ENCODE peak calls at places on chromosomes 6 and 20, in eight cellular contexts. One of them, this sample, is unnamed.

GRCh38 chr6:112198582-112198981 is 55.8 kb downstream of the LAMA4 start:
- DNase-seq in GM20000: no peak
- DNase-seq in Caki2: no peak
- DNase-seq in tibial artery: no peak
- DNase-seq in stimulated activated CD4-positive, alpha-beta T cell treated with anti-CD3 and anti-CD28 coated beads, Interleukin-1b, Interleukin-23, amount 100 ng/mL, for 4 hours: no peak
- DNase-seq in GM10248: no peak
- DNase-seq in WTC11: no peak
- DNase-seq in GDM1: no peak
- DNase-seq in this sample: no peak

GRCh38 chr6:111540971-111541719 is 58.1 kb upstream of the REV3L start:
- DNase-seq in GM20000: no peak
- DNase-seq in Caki2: no peak
- DNase-seq in tibial artery: no peak
- DNase-seq in stimulated activated CD4-positive, alpha-beta T cell treated with anti-CD3 and anti-CD28 coated beads, Interleukin-1b, Interleukin-23, amount 100 ng/mL, for 4 hours: no peak
- DNase-seq in GM10248: no peak
- DNase-seq in WTC11: no peak
- DNase-seq in GDM1: no peak
- DNase-seq in this sample: no peak

GRCh38 chr20:6466065-6466810 is 301.2 kb upstream of the BMP2 start:
- DNase-seq in GM20000: no peak
- DNase-seq in Caki2: no peak
- DNase-seq in tibial artery: no peak
- DNase-seq in stimulated activated CD4-positive, alpha-beta T cell treated with anti-CD3 and anti-CD28 coated beads, Interleukin-1b, Interleukin-23, amount 100 ng/mL, for 4 hours: no peak
- DNase-seq in GM10248: no peak
- DNase-seq in WTC11: no peak
- DNase-seq in GDM1: no peak
- DNase-seq in this sample: no peak

GRCh38 chr6:129978148-129978916 is 40.0 kb upstream of the L3MBTL3 start:
- DNase-seq in GM20000: no peak
- DNase-seq in Caki2: no peak
- DNase-seq in tibial artery: no peak
- DNase-seq in stimulated activated CD4-positive, alpha-beta T cell treated with anti-CD3 and anti-CD28 coated beads, Interleukin-1b, Interleukin-23, amount 100 ng/mL, for 4 hours: no peak
- DNase-seq in GM10248: no peak
- DNase-seq in WTC11: no peak
- DNase-seq in GDM1: no peak
- DNase-seq in this sample: no peak

GRCh38 chr6:167819640-167820039 is 7.1 kb upstream of the AFDN start:
- DNase-seq in GM20000: no peak
- DNase-seq in Caki2: no peak
- DNase-seq in tibial artery: no peak
- DNase-seq in stimulated activated CD4-positive, alpha-beta T cell treated with anti-CD3 and anti-CD28 coated beads, Interleukin-1b, Interleukin-23, amount 100 ng/mL, for 4 hours: no peak
- DNase-seq in GM10248: no peak
- DNase-seq in WTC11: no peak
- DNase-seq in GDM1: no peak
- DNase-seq in this sample: no peak

GRCh38 chr20:57772349-57772964 is 62.6 kb upstream of the PMEPA1 start:
- DNase-seq in GM20000: no peak
- DNase-seq in Caki2: peak
- DNase-seq in tibial artery: peak
- DNase-seq in stimulated activated CD4-positive, alpha-beta T cell treated with anti-CD3 and anti-CD28 coated beads, Interleukin-1b, Interleukin-23, amount 100 ng/mL, for 4 hours: no peak
- DNase-seq in GM10248: no peak
- DNase-seq in WTC11: peak
- DNase-seq in GDM1: no peak
- DNase-seq in this sample: no peak

GRCh38 chr6:130796313-130796905 is 30.8 kb upstream of the SMLR1 start:
- DNase-seq in GM20000: no peak
- DNase-seq in Caki2: peak
- DNase-seq in tibial artery: no peak
- DNase-seq in stimulated activated CD4-positive, alpha-beta T cell treated with anti-CD3 and anti-CD28 coated beads, Interleukin-1b, Interleukin-23, amount 100 ng/mL, for 4 hours: no peak
- DNase-seq in GM10248: no peak
- DNase-seq in WTC11: no peak
- DNase-seq in GDM1: no peak
- DNase-seq in this sample: no peak

GRCh38 chr20:7702141-7702540 is 238.1 kb downstream of the HAO1 start:
- DNase-seq in GM20000: no peak
- DNase-seq in Caki2: no peak
- DNase-seq in tibial artery: no peak
- DNase-seq in stimulated activated CD4-positive, alpha-beta T cell treated with anti-CD3 and anti-CD28 coated beads, Interleukin-1b, Interleukin-23, amount 100 ng/mL, for 4 hours: no peak
- DNase-seq in GM10248: no peak
- DNase-seq in WTC11: no peak
- DNase-seq in GDM1: no peak
- DNase-seq in this sample: no peak

GRCh38 chr20:5189917-5190316 is 63.1 kb downstream of the CDS2 start:
- DNase-seq in GM20000: no peak
- DNase-seq in Caki2: no peak
- DNase-seq in tibial artery: no peak
- DNase-seq in stimulated activated CD4-positive, alpha-beta T cell treated with anti-CD3 and anti-CD28 coated beads, Interleukin-1b, Interleukin-23, amount 100 ng/mL, for 4 hours: no peak
- DNase-seq in GM10248: no peak
- DNase-seq in WTC11: no peak
- DNase-seq in GDM1: no peak
- DNase-seq in this sample: no peak

GRCh38 chr6:148934534-148934933 is 187.7 kb downstream of the UST start:
- DNase-seq in GM20000: no peak
- DNase-seq in Caki2: no peak
- DNase-seq in tibial artery: peak
- DNase-seq in stimulated activated CD4-positive, alpha-beta T cell treated with anti-CD3 and anti-CD28 coated beads, Interleukin-1b, Interleukin-23, amount 100 ng/mL, for 4 hours: no peak
- DNase-seq in GM10248: no peak
- DNase-seq in WTC11: no peak
- DNase-seq in GDM1: peak
- DNase-seq in this sample: peak

GRCh38 chr20:36541227-36542018 is at the start of gene MYL9:
- DNase-seq in GM20000: peak
- DNase-seq in Caki2: no peak
- DNase-seq in tibial artery: peak
- DNase-seq in stimulated activated CD4-positive, alpha-beta T cell treated with anti-CD3 and anti-CD28 coated beads, Interleukin-1b, Interleukin-23, amount 100 ng/mL, for 4 hours: no peak
- DNase-seq in GM10248: peak
- DNase-seq in WTC11: peak
- DNase-seq in GDM1: no peak
- DNase-seq in this sample: peak

GRCh38 chr6:100593522-100593921 is 128.8 kb upstream of the SIM1 start:
- DNase-seq in GM20000: no peak
- DNase-seq in Caki2: no peak
- DNase-seq in tibial artery: no peak
- DNase-seq in stimulated activated CD4-positive, alpha-beta T cell treated with anti-CD3 and anti-CD28 coated beads, Interleukin-1b, Interleukin-23, amount 100 ng/mL, for 4 hours: no peak
- DNase-seq in GM10248: no peak
- DNase-seq in WTC11: no peak
- DNase-seq in GDM1: no peak
- DNase-seq in this sample: no peak

GRCh38 chr6:75368151-75368779 is 83.7 kb upstream of the TMEM30A start:
- DNase-seq in GM20000: peak
- DNase-seq in Caki2: peak
- DNase-seq in tibial artery: no peak
- DNase-seq in stimulated activated CD4-positive, alpha-beta T cell treated with anti-CD3 and anti-CD28 coated beads, Interleukin-1b, Interleukin-23, amount 100 ng/mL, for 4 hours: no peak
- DNase-seq in GM10248: peak
- DNase-seq in WTC11: peak
- DNase-seq in GDM1: no peak
- DNase-seq in this sample: peak

GRCh38 chr6:34531580-34532201 is 24.4 kb downstream of the SPDEF start:
- DNase-seq in GM20000: peak
- DNase-seq in Caki2: no peak
- DNase-seq in tibial artery: peak
- DNase-seq in stimulated activated CD4-positive, alpha-beta T cell treated with anti-CD3 and anti-CD28 coated beads, Interleukin-1b, Interleukin-23, amount 100 ng/mL, for 4 hours: no peak
- DNase-seq in GM10248: peak
- DNase-seq in WTC11: peak
- DNase-seq in GDM1: no peak
- DNase-seq in this sample: peak

GRCh38 chr20:44884907-44885391 is 556 bp upstream of the YWHAB start:
- DNase-seq in GM20000: no peak
- DNase-seq in Caki2: no peak
- DNase-seq in tibial artery: no peak
- DNase-seq in stimulated activated CD4-positive, alpha-beta T cell treated with anti-CD3 and anti-CD28 coated beads, Interleukin-1b, Interleukin-23, amount 100 ng/mL, for 4 hours: peak
- DNase-seq in GM10248: no peak
- DNase-seq in WTC11: no peak
- DNase-seq in GDM1: no peak
- DNase-seq in this sample: no peak